ENCODE peak calls at places on chromosomes 7 and 10, in ten cellular contexts. X, H, R, V, F, Z, L, M, Y and O are unnamed samples.

GRCh38 chr7:114085592-114086490 is 167.0 kb upstream of the PPP1R3A start:
- DNase-seq in Y (peak; percentile 73), R (peak; percentile 89), L (no peak), M (peak; percentile 94), Z (peak; percentile 89), V (peak; percentile 95), X (peak; percentile 83), H (no peak), F (peak; percentile 79), O (peak; percentile 57)

GRCh38 chr10:6465437-6465836 is 114.6 kb downstream of the PRKCQ start:
- DNase-seq in Z (no peak), R (no peak), V (no peak), L (no peak), F (no peak), H (no peak), M (no peak), Y (no peak), X (no peak), O (no peak)

GRCh38 chr10:89633484-89633883 is 11.6 kb downstream of the PANK1 start:
- DNase-seq in R (no peak), Y (no peak), M (no peak), Z (no peak), V (no peak), X (peak; percentile 77), H (no peak), L (no peak), F (no peak), O (no peak)

GRCh38 chr7:54940748-54941147 is 78.1 kb upstream of the EGFR start:
- DNase-seq in X (no peak), R (no peak), H (no peak), Z (no peak), M (no peak), F (no peak), L (no peak), Y (no peak), V (no peak), O (no peak)

GRCh38 chr7:114086906-114087651 is 168.3 kb upstream of the PPP1R3A start:
- DNase-seq in Y (no peak), M (no peak), H (no peak), L (no peak), Z (peak; percentile 25), X (peak; percentile 34), F (peak; percentile 24), V (peak; percentile 73), R (peak; percentile 66), O (peak; percentile 6)

GRCh38 chr7:1603346-1604211 is 33.7 kb upstream of the PSMG3 start:
- DNase-seq in M (no peak), Y (no peak), H (no peak), Z (no peak), F (no peak), X (no peak), V (no peak), L (no peak), R (no peak), O (no peak)

GRCh38 chr7:32335107-32335506 is 155.1 kb downstream of the LSM5 start:
- DNase-seq in X (no peak), F (no peak), H (no peak), V (no peak), Z (peak; percentile 31), Y (no peak), L (no peak), R (no peak), M (no peak), O (no peak)

GRCh38 chr7:104923010-104923421 is 91.0 kb upstream of the KMT2E start:
- DNase-seq in Y (peak; percentile 52), H (peak; percentile 76), X (peak; percentile 87), F (peak; percentile 54), Z (peak; percentile 74), L (peak; percentile 48), V (peak; percentile 89), M (no peak), R (peak; percentile 76), O (peak; percentile 55)

GRCh38 chr7:47783456-47784240 is 164.6 kb downstream of the PKD1L1 start:
- DNase-seq in X (peak; percentile 97), F (peak; percentile 43), R (no peak), M (no peak), Y (no peak), Z (no peak), H (no peak), V (no peak), L (no peak), O (no peak)

GRCh38 chr10:13573960-13574359 is 12.8 kb upstream of the PRPF18 start:
- DNase-seq in H (no peak), V (no peak), X (no peak), R (no peak), L (no peak), Y (no peak), F (no peak), Z (no peak), M (no peak), O (no peak)

GRCh38 chr7:19982841-19983835 is 209.7 kb upstream of the TMEM196 start:
- DNase-seq in Z (no peak), M (no peak), L (peak; percentile 6), R (no peak), X (peak; percentile 90), Y (peak; percentile 25), V (peak; percentile 51), F (peak; percentile 39), H (peak; percentile 20), O (peak; percentile 11)

GRCh38 chr7:150327308-150327707 is 4.0 kb upstream of the ACTR3C start:
- DNase-seq in F (no peak), Y (no peak), X (no peak), R (no peak), H (no peak), V (no peak), L (no peak), M (no peak), Z (no peak), O (no peak)

GRCh38 chr7:115850774-115851173 is 179.8 kb downstream of the TFEC start:
- DNase-seq in F (no peak), Z (no peak), L (no peak), M (no peak), X (no peak), H (no peak), V (no peak), R (no peak), Y (no peak), O (no peak)

DNA sequence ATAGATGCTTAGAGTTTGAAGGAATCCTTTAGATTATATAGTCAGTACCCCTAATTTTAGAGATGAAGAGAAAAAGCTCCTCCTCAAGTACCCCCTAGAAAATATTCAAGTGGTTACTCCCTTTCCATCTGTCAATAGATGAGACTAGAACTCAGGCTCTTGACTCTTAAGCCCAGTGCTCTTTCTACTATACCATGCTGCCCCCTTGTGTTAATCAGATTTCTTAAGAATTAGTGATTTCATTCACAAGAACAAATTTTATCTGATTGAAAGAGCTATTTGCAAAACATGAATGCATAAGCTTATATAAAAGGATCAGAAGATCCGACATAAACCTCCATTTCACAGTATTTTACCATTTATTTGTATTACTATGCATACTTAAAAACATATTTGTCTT is 179.3 kb downstream of the TFEC start:
- DNase-seq in X (peak; percentile 62), Y (no peak), Z (no peak), L (no peak), M (no peak), H (no peak), F (no peak), V (no peak), R (no peak), O (no peak)
- TF ChIP-seq CTCF in X (peak; percentile 64), Y (peak; percentile 32), Z (no peak), L (peak; percentile 55), M (peak; percentile 69), H (no peak), F (no peak), V (peak; percentile 19), R (peak; percentile 41), O (peak; percentile 69)

DNA sequence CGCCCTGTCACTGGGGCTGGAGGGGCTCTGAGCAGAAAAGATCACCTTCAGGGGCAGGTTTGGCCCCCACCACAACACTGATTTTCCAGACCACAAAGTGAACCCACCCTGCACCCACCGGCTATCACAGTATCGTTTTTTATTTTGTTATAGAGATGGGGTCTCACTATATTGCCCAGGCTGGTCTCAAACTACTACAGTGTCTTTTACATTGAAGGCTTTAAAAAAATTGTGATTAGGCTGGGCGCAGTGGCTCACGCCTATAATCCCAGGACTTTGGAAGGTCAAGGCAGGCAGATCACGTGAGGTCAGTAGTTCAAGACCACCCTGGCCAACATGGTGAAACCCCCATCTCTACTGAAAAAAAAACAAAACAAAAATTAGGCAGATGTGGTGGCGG is 125.1 kb downstream of the COL26A1 start:
- DNase-seq in H (no peak), R (no peak), Z (no peak), X (no peak), M (no peak), V (no peak), F (no peak), Y (no peak), L (no peak), O (no peak)
- TF ChIP-seq CTCF in H (no peak), R (no peak), Z (no peak), X (no peak), M (no peak), V (no peak), F (no peak), Y (no peak), L (no peak), O (no peak)

DNA sequence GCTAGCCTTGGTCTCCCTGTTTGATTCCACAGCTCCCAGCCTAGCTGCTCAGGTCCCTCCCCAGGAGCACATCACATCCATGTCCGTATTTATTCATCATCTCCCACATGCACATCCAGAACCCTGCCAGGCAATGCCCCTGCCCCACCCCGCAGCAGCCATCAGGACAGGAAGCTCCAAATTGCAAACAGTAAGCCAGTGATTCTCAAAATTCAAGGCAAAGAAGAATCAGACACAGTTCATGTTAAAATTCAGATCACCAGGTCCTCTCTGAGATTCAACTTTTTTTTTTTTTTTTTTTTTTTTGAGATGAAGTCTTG is 17.7 kb downstream of the LRRC20 start:
- DNase-seq in Z (no peak), H (no peak), X (no peak), L (no peak), Y (no peak), F (no peak), V (no peak), M (no peak), R (no peak), O (no peak)
- TF ChIP-seq CTCF in Z (no peak), H (no peak), X (no peak), L (no peak), Y (peak; percentile 9), F (no peak), V (no peak), M (no peak), R (no peak), O (no peak)

GRCh38 chr10:75293456-75293840 is 57.7 kb upstream of the COMTD1 start:
- DNase-seq in M (peak; percentile 30), F (no peak), R (no peak), Z (no peak), X (no peak), Y (no peak), H (no peak), L (no peak), V (no peak), O (no peak)

GRCh38 chr10:75294031-75294437 is 58.3 kb upstream of the COMTD1 start:
- DNase-seq in Z (no peak), F (peak; percentile 31), Y (no peak), H (no peak), V (no peak), X (no peak), L (no peak), M (peak; percentile 63), R (no peak), O (no peak)

GRCh38 chr10:75295901-75296441 is 60.2 kb upstream of the COMTD1 start:
- DNase-seq in L (no peak), V (no peak), Z (peak; percentile 44), F (peak; percentile 36), X (no peak), M (peak; percentile 57), H (no peak), R (no peak), Y (no peak), O (no peak)

GRCh38 chr10:75294518-75294865 is 58.7 kb upstream of the COMTD1 start:
- DNase-seq in F (no peak), X (no peak), V (no peak), M (no peak), H (no peak), Y (no peak), L (no peak), R (peak; percentile 76), Z (peak; percentile 53), O (no peak)

GRCh38 chr10:75294866-75295692 is 59.3 kb upstream of the COMTD1 start:
- DNase-seq in F (peak; percentile 89), Y (peak; percentile 48), R (peak; percentile 87), H (peak; percentile 40), X (peak; percentile 82), L (peak; percentile 68), M (peak; percentile 88), V (peak; percentile 74), Z (peak; percentile 85), O (peak; percentile 69)
- TF ChIP-seq CTCF in F (peak; percentile 64), Y (peak; percentile 69), R (peak; percentile 34), H (no peak), X (no peak), L (peak; percentile 47), M (peak; percentile 45), V (no peak), Z (peak; percentile 39), O (peak; percentile 44)